ENCODE peak calls at places on chromosomes 3 and 15, in six cellular contexts. I, J, F, M, Y and H are unnamed samples. For H4K20me1, the result is how much of the 10 kb centered on the place peaks cover.

GRCh38 chr3:195774917-195775316 is 36.8 kb downstream of the MUC4 start:
- DNase-seq in I (peak), Y (peak), F (no peak), J (peak), M (peak), H (peak)

GRCh38 chr15:70264014-70264492 is 166.3 kb upstream of the TLE3 start:
- DNase-seq in Y (no peak), J (peak), M (no peak), F (no peak), I (peak), H (peak)

GRCh38 chr3:170907519-170908234 is 760 bp downstream of the EIF5A2 start:
- DNase-seq in I (no peak), Y (no peak), J (no peak), F (peak), M (no peak), H (peak)

GRCh38 chr3:56800373-56801150 is 1.2 kb downstream of the ARHGEF3 start:
- DNase-seq in J (no peak), I (no peak), Y (peak), F (peak), M (peak), H (no peak)

GRCh38 chr3:190026154-190026553 is 94.5 kb downstream of the P3H2 start:
- DNase-seq in Y (no peak), J (no peak), M (peak), F (no peak), I (no peak), H (no peak)

GRCh38 chr15:28899061-28899738 is 13.4 kb downstream of the APBA2 start:
- DNase-seq in J (no peak), M (no peak), Y (no peak), I (no peak), F (no peak), H (no peak)

GRCh38 chr3:142857056-142857455 is 31.8 kb downstream of the PCOLCE2 start:
- DNase-seq in M (peak), J (peak), F (peak), I (peak), Y (no peak), H (peak)

GRCh38 chr15:75725021-75725718 is 12.5 kb upstream of the CSPG4 start:
- DNase-seq in Y (no peak), I (no peak), J (no peak), M (no peak), F (no peak), H (no peak)

GRCh38 chr3:102484384-102484783 is 49.6 kb downstream of the ZPLD1 start:
- DNase-seq in I (no peak), Y (no peak), M (peak), J (no peak), F (no peak), H (no peak)

GRCh38 chr3:188513662-188514328 is 359.8 kb downstream of the LPP start:
- DNase-seq in Y (no peak), M (no peak), I (no peak), J (no peak), F (no peak), H (no peak)

GRCh38 chr3:155411500-155412223 is 118.2 kb upstream of the STRIT1 start:
- DNase-seq in I (peak), Y (no peak), F (peak), M (peak), J (no peak), H (no peak)

GRCh38 chr15:74889390-74889881 is 406 bp upstream of the MPI start:
- DNase-seq in Y (no peak), M (no peak), I (peak), J (peak), F (no peak), H (peak)

GRCh38 chr3:196260784-196261183 is 26.7 kb downstream of the PCYT1A start:
- DNase-seq in M (no peak), F (no peak), I (no peak), Y (no peak), J (no peak), H (no peak)

GRCh38 chr15:67927501-67928156 is 87.8 kb upstream of the RNU6-1 start:
- DNase-seq in J (no peak), Y (no peak), F (no peak), M (peak), I (no peak), H (peak)

GRCh38 chr3:135229018-135229495 is 434.0 kb downstream of the EPHB1 start:
- DNase-seq in F (no peak), I (peak), J (no peak), Y (no peak), M (no peak), H (no peak)

GRCh38 chr15:53869044-53869805 is 109.0 kb upstream of the UNC13C start:
- DNase-seq in F (no peak), Y (peak), M (no peak), J (peak), I (peak), H (no peak)

GRCh38 chr3:172209333-172210321 is 170.2 kb downstream of the FNDC3B start:
- DNase-seq in J (no peak), F (no peak), M (no peak), Y (no peak), I (no peak), H (no peak)
- H4K20me1 ChIP-seq in J (half or more), F (under half), M (under half), Y (under half), I (under half), H (under half)

DNA sequence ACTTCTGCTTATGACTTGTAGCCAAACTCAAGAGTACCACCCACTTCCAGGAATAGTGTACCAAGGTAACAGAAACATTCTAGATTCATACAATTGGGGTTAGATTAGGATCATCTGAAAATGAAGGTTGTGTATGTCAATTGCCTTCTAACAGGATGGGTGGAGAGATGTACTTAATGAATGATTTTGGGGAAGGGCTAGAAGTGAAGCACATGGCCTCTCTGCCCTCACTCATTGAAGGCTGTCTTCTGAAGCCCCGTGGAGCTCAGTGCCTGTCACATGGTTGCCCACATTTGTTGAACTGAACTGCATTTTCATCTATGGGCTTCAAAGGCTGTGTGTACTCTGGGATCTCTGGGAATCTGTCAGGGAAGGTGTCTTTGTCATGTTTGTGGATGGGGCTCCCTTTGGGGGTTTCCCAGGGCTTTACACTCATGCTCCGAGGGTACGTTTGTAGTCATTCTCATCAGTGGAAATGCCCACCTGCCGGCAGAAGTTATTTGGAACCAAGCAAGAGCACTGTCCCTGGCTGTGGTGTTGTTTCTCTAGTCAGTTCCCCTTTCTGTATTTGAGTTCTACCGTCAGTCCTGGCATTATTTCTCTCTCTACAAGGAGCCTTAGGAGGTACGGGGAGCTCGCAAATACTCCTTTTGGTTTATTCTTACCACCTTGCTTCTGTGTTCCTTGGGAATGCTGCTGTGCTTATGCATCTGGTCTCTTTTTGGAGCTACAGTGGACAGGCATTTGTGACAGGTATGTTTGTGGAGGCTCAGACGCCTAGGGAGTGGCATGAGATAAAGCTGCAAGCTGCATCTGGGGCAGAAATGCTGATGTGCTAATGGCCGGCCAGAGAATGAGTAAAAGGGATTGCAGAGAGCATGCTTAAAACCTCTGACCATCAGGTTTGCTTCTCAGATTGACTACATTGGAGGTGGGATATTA is 22.4 kb downstream of the CD86 start:
- DNase-seq in F (peak), J (no peak), I (no peak), M (no peak), Y (peak), H (no peak)
- H3K4me2 ChIP-seq in F (peak), J (no peak), I (no peak), M (no peak), Y (peak), H (no peak)

GRCh38 chr15:79965836-79966630 is 5.0 kb downstream of the BCL2A1 start:
- DNase-seq in J (no peak), I (no peak), M (peak), Y (no peak), F (no peak), H (no peak)
- TF ChIP-seq EZH2phosphoT487 in J (no peak), I (no peak), M (no peak), Y (no peak), F (no peak), H (no peak)

DNA sequence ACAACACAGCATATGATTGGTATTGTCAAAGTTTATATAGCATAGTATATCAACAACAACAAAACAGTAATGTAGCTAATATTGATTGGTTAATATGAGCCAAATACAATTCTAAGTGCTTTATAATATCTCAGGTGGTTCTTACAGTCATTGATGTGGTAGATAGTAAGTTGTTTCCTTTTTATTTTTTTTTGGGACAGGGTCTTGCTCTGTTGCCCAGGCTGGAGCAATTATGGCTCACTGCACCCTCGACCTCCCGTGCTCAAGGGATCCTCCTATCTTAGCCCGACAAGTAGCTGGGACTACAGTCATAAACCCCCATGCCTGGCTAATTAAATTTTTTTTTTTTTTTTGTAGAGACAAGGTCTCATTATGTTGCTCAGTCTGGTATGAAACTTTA is 2.7 kb downstream of the RNF13 start:
- DNase-seq in F (no peak), M (no peak), I (no peak), Y (no peak), J (no peak), H (no peak)
- H4K20me1 ChIP-seq in F (under half), M (under half), I (under half), Y (under half), J (under half), H (under half)

DNA sequence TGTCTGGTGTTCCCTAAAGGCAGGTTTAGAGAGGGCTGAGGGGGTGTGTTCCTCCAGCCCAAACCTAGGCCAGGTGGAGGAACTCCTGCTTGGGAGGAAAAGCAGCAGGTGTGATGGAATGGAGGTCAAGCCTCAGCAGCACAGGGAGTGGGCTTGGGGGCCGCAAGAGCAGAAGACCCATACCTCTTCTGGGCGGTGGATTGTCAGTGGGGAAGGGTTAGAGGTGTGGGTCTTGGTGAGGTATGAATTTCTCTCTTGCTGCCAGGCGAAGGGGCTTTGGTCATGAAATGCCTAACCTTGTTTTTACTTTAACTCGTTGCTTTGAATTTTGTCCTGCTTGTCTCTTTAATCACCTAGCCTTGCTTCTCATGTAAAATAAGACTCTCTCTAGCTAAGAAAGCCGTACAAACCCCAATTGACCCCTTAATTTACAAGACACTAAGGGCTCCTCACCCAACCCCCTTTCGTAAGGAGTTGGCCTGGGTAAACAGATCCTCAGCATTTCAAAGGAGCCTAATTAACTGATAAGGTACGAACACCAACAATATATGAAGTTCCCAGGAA is 38.9 kb downstream of the DHX30 start:
- DNase-seq in J (no peak), I (peak), F (no peak), M (no peak), Y (no peak), H (no peak)
- H3K4me2 ChIP-seq in J (no peak), I (peak), F (no peak), M (no peak), Y (no peak), H (no peak)

GRCh38 chr3:21914451-21914850 is 163.4 kb upstream of the ZNF385D start:
- DNase-seq in Y (no peak), J (no peak), I (no peak), F (no peak), M (no peak), H (no peak)

GRCh38 chr3:21919383-21919782 is 168.4 kb upstream of the ZNF385D start:
- DNase-seq in Y (no peak), I (no peak), M (no peak), F (no peak), J (no peak), H (peak)

GRCh38 chr3:21920431-21920830 is 169.4 kb upstream of the ZNF385D start:
- DNase-seq in M (peak), F (no peak), Y (no peak), J (no peak), I (no peak), H (peak)
- TF ChIP-seq EZH2phosphoT487 in M (no peak), F (no peak), Y (no peak), J (no peak), I (no peak), H (no peak)

GRCh38 chr3:73292241-73292640 is 230.8 kb downstream of the EBLN2 start:
- DNase-seq in Y (no peak), F (no peak), J (no peak), M (no peak), I (no peak), H (no peak)
- H4K20me1 ChIP-seq in Y (under half), F (under half), J (under half), M (under half), I (under half), H (under half)

DNA sequence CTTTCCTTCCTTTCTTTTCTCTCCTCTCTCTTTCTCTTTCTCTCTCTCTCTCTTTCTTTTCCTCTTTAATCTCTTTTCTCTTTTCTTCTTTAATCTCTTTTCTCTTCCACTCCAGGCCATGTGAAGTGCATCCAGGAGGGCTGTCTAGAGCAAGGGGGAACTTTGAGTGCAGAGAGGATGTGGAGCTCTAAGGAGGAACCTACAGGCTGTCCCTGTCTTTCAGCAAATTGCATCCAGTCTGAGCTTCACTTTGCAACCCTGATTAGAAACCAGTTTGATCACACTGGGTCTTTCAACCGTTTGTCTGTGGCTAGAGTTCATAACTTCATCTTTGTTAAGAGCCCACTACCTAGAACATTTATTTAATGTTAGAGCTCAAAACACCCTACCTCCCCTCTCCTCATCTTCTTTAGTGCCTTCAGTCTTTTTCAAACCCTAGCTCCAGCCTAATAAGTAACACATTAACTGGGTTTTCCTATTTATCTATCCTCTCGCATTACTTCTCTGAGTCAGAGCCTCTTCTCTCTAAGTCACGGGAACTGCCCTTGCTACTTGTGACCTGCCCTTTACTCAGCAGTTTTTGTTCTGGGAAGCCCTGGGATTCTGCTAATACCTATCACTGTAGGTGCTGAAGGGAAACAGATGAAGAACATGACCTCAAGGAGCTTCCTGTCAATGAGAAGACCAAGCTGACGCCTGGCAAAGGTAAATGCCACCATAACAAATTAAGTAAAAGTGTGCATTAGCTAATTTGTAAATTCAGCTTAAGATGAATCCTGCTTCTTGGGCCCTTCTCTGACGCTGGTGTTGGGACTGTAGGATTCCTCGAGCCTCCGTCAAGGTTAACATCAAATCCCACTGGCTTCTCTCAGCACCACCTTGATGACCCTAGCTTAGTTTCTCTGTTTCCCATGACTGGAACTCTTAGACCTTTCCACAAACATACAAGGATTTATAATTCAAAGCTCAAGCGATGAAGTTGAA is at the start of gene GCNT3:
- DNase-seq in J (no peak), M (peak), Y (no peak), I (no peak), F (no peak), H (peak)
- H3K4me2 ChIP-seq in J (no peak), M (peak), Y (no peak), I (no peak), F (no peak), H (no peak)